ENCODE peak calls at places on chromosomes 3 and 15, in four cellular contexts. Q is K562, K is GM12878, P is H1. J is an unnamed sample.

GRCh38 chr3:98730338-98730737 is 32.8 kb upstream of the ST3GAL6 start:
- DNase-seq in Q (no peak), K (peak; percentile 71), P (no peak), J (no peak)

GRCh38 chr15:57923311-57923710 is 142.2 kb downstream of the ALDH1A2 start:
- DNase-seq in Q (no peak), K (no peak), P (no peak), J (no peak)

GRCh38 chr3:88013592-88013991 is 45.2 kb downstream of the CGGBP1 start:
- DNase-seq in Q (no peak), K (no peak), P (no peak), J (no peak)

GRCh38 chr3:73577704-73578103 is 47.0 kb downstream of the PDZRN3 start:
- DNase-seq in Q (no peak), K (no peak), P (no peak), J (no peak)

GRCh38 chr3:14278799-14279705 is 100.4 kb downstream of the LSM3 start:
- DNase-seq in Q (peak; percentile 63), K (no peak), P (peak; percentile 59), J (peak; percentile 15)

GRCh38 chr3:157794771-157795170 is 291.6 kb upstream of the VEPH1 start:
- DNase-seq in Q (no peak), K (no peak), P (no peak), J (no peak)

GRCh38 chr3:18124501-18124900 is 300.6 kb downstream of the SATB1 start:
- DNase-seq in Q (no peak), K (no peak), P (no peak), J (no peak)

GRCh38 chr3:36764704-36765038 is 318 bp upstream of the DCLK3 start:
- DNase-seq in Q (no peak), K (no peak), P (no peak), J (no peak)

GRCh38 chr3:44960387-44961026 is 15.5 kb downstream of the ZDHHC3 start:
- DNase-seq in Q (no peak), K (no peak), P (no peak), J (no peak)

GRCh38 chr15:27768731-27769510 is 330.2 kb downstream of the OCA2 start:
- DNase-seq in Q (no peak), K (no peak), P (no peak), J (no peak)

GRCh38 chr3:67362686-67363085 is 291.7 kb downstream of the SUCLG2 start:
- DNase-seq in Q (peak; percentile 14), K (no peak), P (no peak), J (no peak)

GRCh38 chr3:41683666-41684350 is 278.1 kb downstream of the ULK4 start:
- DNase-seq in Q (no peak), K (no peak), P (no peak), J (no peak)

GRCh38 chr3:151203053-151203420 is at the start of gene GPR171:
- DNase-seq in Q (no peak), K (peak; percentile 33), P (no peak), J (no peak)

GRCh38 chr15:90994059-90994416 is 297 bp downstream of the PRC1 start:
- DNase-seq in Q (peak; percentile 72), K (no peak), P (no peak), J (no peak)

GRCh38 chr15:84818221-84819131 is 1.3 kb downstream of the ALPK3 start:
- DNase-seq in Q (no peak), K (no peak), P (no peak), J (peak; percentile 52)

GRCh38 chr15:40929730-40930429 is 740 bp downstream of the DLL4 start:
- DNase-seq in Q (peak; percentile 39), K (no peak), P (peak; percentile 80), J (no peak)

GRCh38 chr3:152780553-152780952 is 54.4 kb upstream of the P2RY1 start:
- DNase-seq in Q (no peak), K (no peak), P (no peak), J (no peak)

GRCh38 chr3:122536634-122537033 is 21.9 kb upstream of the KPNA1 start:
- DNase-seq in Q (no peak), K (no peak), P (no peak), J (no peak)

GRCh38 chr3:122533480-122533879 is 18.7 kb upstream of the KPNA1 start:
- DNase-seq in Q (no peak), K (no peak), P (no peak), J (no peak)

GRCh38 chr3:122535964-122536363 is 21.2 kb upstream of the KPNA1 start:
- DNase-seq in Q (no peak), K (no peak), P (no peak), J (no peak)

GRCh38 chr3:122530164-122530563 is 15.4 kb upstream of the KPNA1 start:
- DNase-seq in Q (no peak), K (no peak), P (no peak), J (no peak)

DNA sequence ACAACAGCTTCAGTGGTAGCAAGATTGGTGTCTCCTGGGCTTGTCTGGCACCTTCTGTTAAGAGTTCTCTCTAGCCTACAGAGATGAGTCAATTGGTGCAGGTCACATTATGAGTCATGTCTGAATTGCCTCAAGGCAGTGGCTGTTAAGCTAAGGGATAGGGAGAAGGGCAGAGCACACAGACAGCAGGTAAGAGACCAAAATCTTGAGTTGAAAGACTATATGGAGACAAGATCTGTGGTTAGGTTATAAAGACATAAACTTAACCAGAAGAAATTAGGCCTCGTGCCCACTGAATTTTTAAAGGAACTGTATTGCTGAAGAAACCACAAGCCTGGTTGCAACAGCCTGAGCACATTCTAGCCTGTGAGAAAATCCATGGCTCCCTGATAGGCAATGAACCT is 19.2 kb upstream of the KPNA1 start:
- DNase-seq in Q (peak; percentile 15), K (peak; percentile 79), P (no peak), J (peak; percentile 24)
- TF ChIP-seq JUND in Q (peak; percentile 62), K (peak; percentile 96), P (no peak), J (peak; percentile 53)

DNA sequence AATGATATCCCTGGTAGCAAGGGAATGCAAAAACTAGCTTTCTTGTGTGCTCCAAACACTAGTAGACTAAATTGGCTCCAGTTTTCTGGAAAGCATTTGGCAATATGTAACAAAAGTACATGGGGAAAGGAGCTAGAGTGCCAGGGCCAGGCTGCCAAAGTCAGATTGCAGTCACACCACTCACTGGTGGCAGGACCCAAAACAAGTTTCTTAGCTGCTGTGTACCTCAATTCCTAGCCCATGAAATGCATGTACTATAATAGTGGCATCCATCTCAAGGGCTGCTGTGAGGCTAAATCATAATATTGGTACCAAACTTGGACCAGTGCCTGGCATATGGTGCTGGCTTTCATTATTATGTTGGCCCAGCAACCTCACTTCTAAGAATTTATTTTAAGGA is 49.3 kb downstream of the CLDN18 start:
- DNase-seq in Q (no peak), K (no peak), P (no peak), J (no peak)
- TF ChIP-seq JUND in Q (no peak), K (no peak), P (no peak), J (no peak)

GRCh38 chr3:172803489-172803888 is 53.0 kb downstream of the ECT2 start:
- DNase-seq in Q (no peak), K (no peak), P (no peak), J (no peak)

GRCh38 chr3:172813462-172813861 is 62.9 kb downstream of the ECT2 start:
- DNase-seq in Q (no peak), K (no peak), P (no peak), J (no peak)

GRCh38 chr3:172804323-172804722 is 53.8 kb downstream of the ECT2 start:
- DNase-seq in Q (no peak), K (no peak), P (no peak), J (no peak)

GRCh38 chr3:172811099-172811498 is 60.6 kb downstream of the ECT2 start:
- DNase-seq in Q (no peak), K (no peak), P (no peak), J (no peak)

DNA sequence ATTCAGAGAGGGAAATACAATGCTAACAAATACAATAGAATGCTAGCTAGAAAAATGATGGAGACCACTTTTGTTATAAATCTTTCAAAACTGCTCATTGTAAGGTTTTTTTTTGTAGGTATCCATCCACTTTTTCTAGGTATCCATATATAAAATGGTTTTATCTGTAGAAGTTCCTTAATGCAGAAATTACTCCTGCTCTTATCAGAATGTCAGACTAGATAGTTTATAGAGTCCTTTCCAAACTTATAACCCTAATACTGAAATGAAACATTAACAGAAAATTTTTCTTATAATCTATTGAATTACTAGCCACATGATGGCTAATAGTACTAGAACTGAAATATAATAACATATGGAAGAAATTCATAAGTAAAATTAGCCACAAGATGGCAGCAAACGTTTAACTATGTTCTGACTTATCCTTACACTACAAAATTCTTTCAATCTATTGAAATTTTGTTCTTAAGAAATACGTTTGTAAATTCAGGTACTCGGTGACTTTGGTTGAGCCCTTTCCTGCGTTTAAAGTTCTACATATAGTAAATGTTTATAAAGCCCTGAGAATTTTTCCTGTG is 58.5 kb downstream of the ECT2 start:
- DNase-seq in Q (peak; percentile 11), K (no peak), P (no peak), J (peak; percentile 9)
- TF ChIP-seq JUND in Q (no peak), K (no peak), P (no peak), J (no peak)

DNA sequence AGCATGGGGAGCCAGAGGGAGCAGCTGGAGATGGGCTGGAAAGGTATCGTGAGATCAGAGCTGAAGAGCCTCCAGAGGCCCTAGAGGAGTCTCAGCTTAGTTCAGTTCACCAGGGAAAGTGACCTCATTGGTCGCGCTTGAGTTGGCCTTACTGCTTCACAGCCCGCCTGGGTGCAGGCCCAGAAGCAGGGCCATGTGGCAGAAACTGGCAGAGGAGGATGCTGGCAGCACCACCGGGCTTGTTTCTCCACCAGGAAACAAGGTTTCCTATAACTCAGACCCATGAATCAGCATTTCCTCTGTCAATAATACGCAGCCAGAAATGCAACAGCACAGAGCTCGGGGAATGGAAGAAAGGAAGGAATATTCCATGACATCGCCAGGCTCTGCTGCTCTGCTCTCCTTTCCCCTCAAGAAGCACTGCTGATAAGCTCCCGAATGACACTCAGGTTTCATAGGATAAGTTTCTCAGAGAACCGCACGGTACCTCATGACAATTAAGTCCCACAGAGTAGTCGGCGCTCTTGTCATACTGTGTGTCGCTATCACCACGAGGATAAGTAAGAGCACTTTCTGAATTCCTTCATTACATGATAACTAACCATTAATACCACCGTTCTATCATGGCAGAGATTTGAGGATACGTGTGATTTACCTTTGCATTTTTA is 147.1 kb upstream of the LPP start:
- DNase-seq in Q (no peak), K (no peak), P (no peak), J (no peak)
- TF ChIP-seq JUND in Q (no peak), K (no peak), P (no peak), J (no peak)

GRCh38 chr15:99106417-99107220 is 1.7 kb downstream of the SYNM start:
- DNase-seq in Q (no peak), K (no peak), P (no peak), J (no peak)
- TF ChIP-seq JUND in Q (no peak), K (no peak), P (no peak), J (no peak)

GRCh38 chr3:76500746-76501275 is 539.1 kb upstream of the ROBO2 start:
- DNase-seq in Q (no peak), K (no peak), P (no peak), J (no peak)
- TF ChIP-seq JUND in Q (no peak), K (no peak), P (no peak), J (no peak)

GRCh38 chr3:164023480-164023879 is 1054.8 kb downstream of the SI start:
- DNase-seq in Q (no peak), K (no peak), P (no peak), J (no peak)

GRCh38 chr3:164018500-164018899 is 1059.8 kb downstream of the SI start:
- DNase-seq in Q (no peak), K (no peak), P (no peak), J (no peak)
- TF ChIP-seq JUND in Q (no peak), K (no peak), P (no peak), J (no peak)

GRCh38 chr3:64568895-64569509 is 118.8 kb downstream of the ADAMTS9 start:
- DNase-seq in Q (no peak), K (no peak), P (no peak), J (no peak)
- TF ChIP-seq JUND in Q (no peak), K (no peak), P (no peak), J (no peak)

J was measured in T47D.